ENCODE peak calls at places on chromosome 18, in eight cellular contexts. Z is progenitor cell of endocrine pancreas, Q is mammary epithelial cell, V is Caco-2, W is fibroblast of pulmonary artery, D is endothelial cell, L is thyroid gland, X is choroid plexus epithelial cell. O is an unnamed sample.
A peak's percentile ranks its signal among the peaks of the same experiment; 100 is the strongest.

GRCh38 chr18:45081579-45082181 is 401.0 kb downstream of the SETBP1 start:
- DNase-seq in Z (no peak), Q (peak; percentile 2), D (no peak), V (no peak), X (peak; percentile 42), L (peak; percentile 23), W (no peak), O (no peak)

GRCh38 chr18:59423251-59423650 is 64.2 kb upstream of the LMAN1 start:
- DNase-seq in L (no peak), V (no peak), X (peak; percentile 8), W (no peak), Z (no peak), D (no peak), Q (no peak), O (no peak)

GRCh38 chr18:12359515-12359927 is 17.5 kb downstream of the AFG3L2 start:
- DNase-seq in Q (peak; percentile 15), L (no peak), Z (no peak), D (no peak), V (no peak), X (peak; percentile 73), W (peak; percentile 40), O (no peak)

GRCh38 chr18:2302628-2303516 is 268.4 kb downstream of the METTL4 start:
- DNase-seq in D (no peak), V (peak; percentile 87), X (peak; percentile 53), L (no peak), Z (no peak), W (peak; percentile 52), Q (peak; percentile 76), O (no peak)

GRCh38 chr18:2186967-2187366 is 384.3 kb downstream of the METTL4 start:
- DNase-seq in V (no peak), X (no peak), Z (no peak), D (no peak), Q (no peak), L (no peak), W (no peak), O (no peak)

GRCh38 chr18:56197460-56197859 is 440.9 kb downstream of the TXNL1 start:
- DNase-seq in Q (no peak), D (no peak), L (no peak), V (no peak), Z (no peak), W (no peak), X (no peak), O (no peak)

GRCh38 chr18:43665239-43665788 is 388.0 kb upstream of the SYT4 start:
- DNase-seq in Z (no peak), D (no peak), X (peak; percentile 95), W (peak; percentile 83), V (no peak), Q (peak; percentile 81), L (no peak), O (no peak)

GRCh38 chr18:60452424-60452823 is 79.8 kb upstream of the MC4R start:
- DNase-seq in L (no peak), V (no peak), X (peak; percentile 62), W (peak; percentile 24), Z (no peak), D (no peak), Q (peak; percentile 1), O (no peak)

GRCh38 chr18:52348209-52348608 is 8.2 kb downstream of the DCC start:
- DNase-seq in V (no peak), Q (peak; percentile 20), Z (no peak), W (peak; percentile 16), L (no peak), D (no peak), X (peak; percentile 22), O (no peak)

DNA sequence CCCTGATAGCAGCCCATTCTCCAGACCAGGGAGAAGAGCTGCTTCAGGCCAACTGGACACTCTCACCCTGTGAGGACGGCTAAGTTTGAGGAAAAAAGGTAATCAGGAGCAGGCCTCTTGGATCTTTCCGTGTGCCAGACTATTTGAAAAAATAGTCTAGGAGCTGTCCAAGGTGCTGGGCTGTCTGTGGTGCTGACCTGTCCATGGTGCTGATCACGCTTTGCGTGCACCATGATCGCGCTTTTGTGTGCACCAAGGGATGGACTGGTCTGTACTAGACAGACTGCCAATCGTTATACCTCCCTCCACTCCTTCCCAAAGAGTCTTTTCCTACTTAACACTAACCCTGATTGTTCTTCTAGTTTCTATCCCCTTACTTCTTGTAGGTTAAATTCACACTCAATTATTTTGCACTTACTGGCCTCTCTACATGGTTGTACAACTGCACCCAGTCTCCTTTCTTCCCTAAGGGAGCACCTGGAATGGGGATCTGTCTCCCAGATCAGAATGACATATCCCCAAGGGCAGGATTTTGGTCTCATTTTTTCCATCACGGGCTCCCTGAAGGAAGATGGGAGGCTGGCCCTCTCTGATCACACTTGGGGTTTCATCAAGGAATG is 295.4 kb downstream of the CELF4 start:
- DNase-seq in Z (peak; percentile 60), L (peak; percentile 54), D (peak; percentile 73), V (no peak), X (peak; percentile 65), Q (peak; percentile 36), W (peak; percentile 69), O (no peak)
- TF ChIP-seq CTCF in Z (no peak), L (no peak), D (no peak), V (no peak), X (no peak), Q (no peak), W (no peak), O (no peak)

GRCh38 chr18:27748336-27748735 is 428.6 kb downstream of the CDH2 start:
- DNase-seq in Q (no peak), W (no peak), Z (no peak), X (no peak), V (no peak), D (no peak), L (no peak), O (no peak)

GRCh38 chr18:27752944-27753343 is 424.0 kb downstream of the CDH2 start:
- DNase-seq in D (no peak), V (no peak), Z (no peak), W (no peak), X (no peak), Q (no peak), L (no peak), O (no peak)

GRCh38 chr18:27749189-27749588 is 427.7 kb downstream of the CDH2 start:
- DNase-seq in Z (no peak), Q (no peak), W (no peak), D (no peak), V (no peak), L (peak; percentile 12), X (no peak), O (no peak)

GRCh38 chr18:27746241-27746640 is 430.7 kb downstream of the CDH2 start:
- DNase-seq in D (no peak), V (no peak), X (no peak), Z (no peak), L (no peak), W (no peak), Q (no peak), O (no peak)

GRCh38 chr18:27750014-27750413 is 426.9 kb downstream of the CDH2 start:
- DNase-seq in V (no peak), Q (peak; percentile 40), L (peak; percentile 6), D (peak; percentile 69), W (peak; percentile 84), Z (peak; percentile 25), X (peak; percentile 95), O (peak; percentile 3)
- TF ChIP-seq CTCF in V (no peak), Q (peak; percentile 71), L (peak; percentile 14), D (peak; percentile 53), W (peak; percentile 93), Z (peak; percentile 72), X (peak; percentile 97), O (peak; percentile 25)

GRCh38 chr18:24427484-24427883 is 1.0 kb downstream of the IMPACT start:
- DNase-seq in V (no peak), Q (peak; percentile 12), D (no peak), X (peak; percentile 55), W (peak; percentile 34), L (no peak), Z (no peak), O (no peak)

GRCh38 chr18:24426398-24427294 is at the start of gene IMPACT:
- DNase-seq in X (peak; percentile 84), W (peak; percentile 83), V (peak; percentile 80), Q (peak; percentile 76), D (peak; percentile 90), L (peak; percentile 86), Z (peak; percentile 85), O (peak; percentile 68)

GRCh38 chr18:24429188-24429587 is 2.7 kb downstream of the IMPACT start:
- DNase-seq in X (no peak), V (no peak), W (no peak), Z (no peak), D (no peak), L (no peak), Q (no peak), O (no peak)

GRCh38 chr18:24426073-24426397 is 435 bp upstream of the IMPACT start:
- DNase-seq in X (no peak), W (no peak), Q (no peak), D (no peak), L (no peak), V (no peak), Z (no peak), O (no peak)

GRCh38 chr18:24428709-24429108 is 2.2 kb downstream of the IMPACT start:
- DNase-seq in D (no peak), Z (no peak), L (no peak), X (no peak), V (no peak), W (no peak), Q (no peak), O (no peak)
- TF ChIP-seq CTCF in D (no peak), Z (peak; percentile 21), L (peak; percentile 16), X (peak; percentile 34), V (no peak), W (no peak), Q (peak; percentile 28), O (no peak)

GRCh38 chr18:46466236-46467160 is 190.5 kb downstream of the LOXHD1 start:
- DNase-seq in Z (no peak), D (no peak), V (no peak), L (no peak), W (no peak), X (no peak), Q (no peak), O (no peak)

GRCh38 chr18:46468431-46469180 is 188.4 kb downstream of the LOXHD1 start:
- DNase-seq in Z (no peak), W (no peak), Q (no peak), X (no peak), L (no peak), D (no peak), V (no peak), O (no peak)

GRCh38 chr18:46462523-46462922 is 194.5 kb downstream of the LOXHD1 start:
- DNase-seq in X (no peak), Q (no peak), D (no peak), L (no peak), Z (no peak), W (no peak), V (no peak), O (no peak)

GRCh38 chr18:46461993-46462392 is 195.0 kb downstream of the LOXHD1 start:
- DNase-seq in X (no peak), D (no peak), Q (no peak), Z (no peak), L (no peak), V (no peak), W (no peak), O (no peak)

DNA sequence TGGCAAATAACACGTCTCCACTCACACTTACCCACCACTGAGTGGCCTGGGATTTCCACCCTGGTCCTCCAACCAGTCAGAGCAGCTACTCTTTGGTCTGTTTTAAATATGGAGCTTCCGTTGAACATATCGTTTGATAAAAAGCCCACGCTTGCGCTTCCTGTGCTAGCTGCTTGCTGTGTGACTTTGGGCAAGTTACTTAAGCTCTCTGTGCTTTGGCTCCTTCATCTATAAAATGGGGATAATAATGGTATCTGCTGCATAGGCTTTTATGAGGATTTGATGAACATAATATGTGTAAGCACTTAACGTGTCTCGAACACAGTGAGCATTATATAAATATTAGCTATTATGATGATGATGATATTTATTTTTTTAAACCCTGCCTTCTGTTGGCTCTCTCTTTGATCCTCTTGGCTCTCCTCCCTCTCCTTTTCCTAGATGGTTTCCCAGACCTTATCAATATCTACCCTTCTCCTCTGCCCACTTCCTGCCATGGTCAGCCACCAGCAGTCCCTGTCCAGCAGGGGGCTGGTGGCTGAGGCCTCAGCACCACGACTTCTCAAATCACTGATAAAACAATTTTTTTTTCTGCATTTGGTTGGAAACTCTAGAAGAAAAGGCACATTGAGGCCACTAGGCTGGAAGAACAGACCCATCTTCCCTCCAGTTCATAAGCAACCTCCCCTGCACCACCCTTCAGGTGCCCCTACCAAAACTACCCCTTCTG is 191.9 kb downstream of the LOXHD1 start:
- DNase-seq in L (no peak), Q (no peak), W (no peak), D (no peak), V (no peak), X (no peak), Z (no peak), O (no peak)
- TF ChIP-seq CTCF in L (peak; percentile 17), Q (peak; percentile 18), W (peak; percentile 11), D (peak; percentile 48), V (peak; percentile 9), X (peak; percentile 39), Z (peak; percentile 42), O (no peak)